ENCODE peak calls at places on chromosome 18, in five cellular contexts. One of them, this sample, is unnamed.

GRCh38 chr18:6747646-6748045 is 18.1 kb downstream of the ARHGAP28 start:
- DNase-seq in A673: no peak
- DNase-seq in A549: no peak
- DNase-seq in ovary: no peak
- DNase-seq in aorta: no peak
- DNase-seq in this sample: no peak

GRCh38 chr18:45657357-45658335 is 42.4 kb downstream of the SLC14A2 start:
- DNase-seq in A673: no peak
- DNase-seq in A549: no peak
- DNase-seq in ovary: no peak
- DNase-seq in aorta: no peak
- DNase-seq in this sample: peak; percentile 41

GRCh38 chr18:25299899-25300298 is 52.1 kb downstream of the ZNF521 start:
- DNase-seq in A673: no peak
- DNase-seq in A549: no peak
- DNase-seq in ovary: no peak
- DNase-seq in aorta: no peak
- DNase-seq in this sample: no peak

GRCh38 chr18:37698508-37699035 is 133.0 kb upstream of the CELF4 start:
- DNase-seq in A673: no peak
- DNase-seq in A549: no peak
- DNase-seq in ovary: no peak
- DNase-seq in aorta: no peak
- DNase-seq in this sample: no peak

GRCh38 chr18:10912790-10913560 is 236.4 kb downstream of the PIEZO2 start:
- DNase-seq in A673: no peak
- DNase-seq in A549: no peak
- DNase-seq in ovary: peak; percentile 63
- DNase-seq in aorta: no peak
- DNase-seq in this sample: no peak

GRCh38 chr18:31684279-31685096 is at the start of gene B4GALT6:
- DNase-seq in A673: no peak
- DNase-seq in A549: peak; percentile 46
- DNase-seq in ovary: peak; percentile 54
- DNase-seq in aorta: no peak
- DNase-seq in this sample: peak; percentile 7

GRCh38 chr18:56447972-56448371 is 190.4 kb downstream of the TXNL1 start:
- DNase-seq in A673: no peak
- DNase-seq in A549: no peak
- DNase-seq in ovary: no peak
- DNase-seq in aorta: no peak
- DNase-seq in this sample: no peak

GRCh38 chr18:14784133-14784532 is 36.2 kb downstream of the ANKRD30B start:
- DNase-seq in A673: no peak
- DNase-seq in A549: no peak
- DNase-seq in ovary: no peak
- DNase-seq in aorta: no peak
- DNase-seq in this sample: no peak

GRCh38 chr18:80159713-80160636 is 50.9 kb downstream of the ADNP2 start:
- DNase-seq in A673: no peak
- DNase-seq in A549: no peak
- DNase-seq in ovary: peak; percentile 70
- DNase-seq in aorta: no peak
- DNase-seq in this sample: no peak

GRCh38 chr18:73331212-73331772 is 463.5 kb upstream of the NETO1 start:
- DNase-seq in A673: no peak
- DNase-seq in A549: no peak
- DNase-seq in ovary: no peak
- DNase-seq in aorta: no peak
- DNase-seq in this sample: no peak

GRCh38 chr18:79965119-79965902 is 868 bp downstream of the HSBP1L1 start:
- DNase-seq in A673: peak; percentile 47
- DNase-seq in A549: peak; percentile 44
- DNase-seq in ovary: peak; percentile 63
- DNase-seq in aorta: no peak
- DNase-seq in this sample: peak; percentile 55

GRCh38 chr18:57095884-57096283 is 51.0 kb upstream of the BOD1L2 start:
- DNase-seq in A673: no peak
- DNase-seq in A549: no peak
- DNase-seq in ovary: no peak
- DNase-seq in aorta: no peak
- DNase-seq in this sample: no peak

GRCh38 chr18:9722691-9723090 is 14.6 kb downstream of the RAB31 start:
- DNase-seq in A673: no peak
- DNase-seq in A549: no peak
- DNase-seq in ovary: no peak
- DNase-seq in aorta: no peak
- DNase-seq in this sample: no peak

GRCh38 chr18:76958692-76959341 is 136.5 kb downstream of the ZNF236 start:
- DNase-seq in A673: peak; percentile 33
- DNase-seq in A549: no peak
- DNase-seq in ovary: no peak
- DNase-seq in aorta: peak; percentile 48
- DNase-seq in this sample: no peak

GRCh38 chr18:42038936-42039335 is 83.9 kb downstream of the PIK3C3 start:
- DNase-seq in A673: no peak
- DNase-seq in A549: no peak
- DNase-seq in ovary: no peak
- DNase-seq in aorta: no peak
- DNase-seq in this sample: no peak

GRCh38 chr18:54607213-54607934 is 16.3 kb downstream of the DYNAP start:
- DNase-seq in A673: peak; percentile 10
- DNase-seq in A549: no peak
- DNase-seq in ovary: no peak
- DNase-seq in aorta: no peak
- DNase-seq in this sample: no peak

GRCh38 chr18:12027046-12027445 is 45.7 kb downstream of the IMPA2 start:
- DNase-seq in A673: no peak
- DNase-seq in A549: no peak
- DNase-seq in ovary: no peak
- DNase-seq in aorta: peak; percentile 68
- DNase-seq in this sample: no peak

GRCh38 chr18:8501044-8501443 is 108.2 kb upstream of the RAB12 start:
- DNase-seq in A673: peak; percentile 11
- DNase-seq in A549: no peak
- DNase-seq in ovary: no peak
- DNase-seq in aorta: no peak
- DNase-seq in this sample: no peak

GRCh38 chr18:47882641-47883040 is 47.8 kb downstream of the SMAD2 start:
- DNase-seq in A673: no peak
- DNase-seq in A549: no peak
- DNase-seq in ovary: no peak
- DNase-seq in aorta: no peak
- DNase-seq in this sample: no peak

GRCh38 chr18:70288851-70289328 is at the start of gene SOCS6:
- DNase-seq in A673: peak; percentile 78
- DNase-seq in A549: no peak
- DNase-seq in ovary: peak; percentile 74
- DNase-seq in aorta: peak; percentile 88
- DNase-seq in this sample: peak; percentile 35

GRCh38 chr18:12597775-12598174 is 60.1 kb downstream of the SPIRE1 start:
- DNase-seq in A673: no peak
- DNase-seq in A549: peak; percentile 32
- DNase-seq in ovary: peak; percentile 44
- DNase-seq in aorta: no peak
- DNase-seq in this sample: no peak

GRCh38 chr18:54228364-54228763 is 3.9 kb upstream of the MBD2 start:
- DNase-seq in A673: no peak
- DNase-seq in A549: no peak
- DNase-seq in ovary: no peak
- DNase-seq in aorta: no peak
- DNase-seq in this sample: no peak

GRCh38 chr18:13217466-13217961 is 1.0 kb upstream of the LDLRAD4 start:
- DNase-seq in A673: peak; percentile 48
- DNase-seq in A549: no peak
- DNase-seq in ovary: peak; percentile 59
- DNase-seq in aorta: peak; percentile 89
- DNase-seq in this sample: peak; percentile 55

GRCh38 chr18:77811510-77811909 is 561.9 kb downstream of the GALR1 start:
- DNase-seq in A673: no peak
- DNase-seq in A549: no peak
- DNase-seq in ovary: no peak
- DNase-seq in aorta: no peak
- DNase-seq in this sample: no peak

GRCh38 chr18:62757399-62758010 is 42.2 kb downstream of the PHLPP1 start:
- DNase-seq in A673: no peak
- DNase-seq in A549: no peak
- DNase-seq in ovary: no peak
- DNase-seq in aorta: no peak
- DNase-seq in this sample: no peak

GRCh38 chr18:39561136-39561535 is 1995.5 kb upstream of the CELF4 start:
- DNase-seq in A673: peak; percentile 79
- DNase-seq in A549: no peak
- DNase-seq in ovary: no peak
- DNase-seq in aorta: no peak
- DNase-seq in this sample: no peak

GRCh38 chr18:56873441-56874140 is 222.4 kb downstream of the WDR7 start:
- DNase-seq in A673: peak; percentile 14
- DNase-seq in A549: no peak
- DNase-seq in ovary: no peak
- DNase-seq in aorta: no peak
- DNase-seq in this sample: no peak

GRCh38 chr18:50594931-50595330 is 35.0 kb downstream of the MAPK4 start:
- DNase-seq in A673: no peak
- DNase-seq in A549: no peak
- DNase-seq in ovary: no peak
- DNase-seq in aorta: no peak
- DNase-seq in this sample: no peak

GRCh38 chr18:45370190-45371010 is 244.9 kb upstream of the SLC14A2 start:
- DNase-seq in A673: peak; percentile 39
- DNase-seq in A549: no peak
- DNase-seq in ovary: no peak
- DNase-seq in aorta: no peak
- DNase-seq in this sample: no peak

GRCh38 chr18:45670281-45670962 is 53.6 kb upstream of the SLC14A1 start:
- DNase-seq in A673: no peak
- DNase-seq in A549: no peak
- DNase-seq in ovary: no peak
- DNase-seq in aorta: no peak
- DNase-seq in this sample: peak; percentile 84

GRCh38 chr18:79805211-79805862 is 7.6 kb downstream of the KCNG2 start:
- DNase-seq in A673: no peak
- DNase-seq in A549: no peak
- DNase-seq in ovary: no peak
- DNase-seq in aorta: peak; percentile 31
- DNase-seq in this sample: no peak

GRCh38 chr18:55869965-55870585 is 282.1 kb upstream of the TCF4 start:
- DNase-seq in A673: no peak
- DNase-seq in A549: no peak
- DNase-seq in ovary: no peak
- DNase-seq in aorta: peak; percentile 69
- DNase-seq in this sample: no peak

GRCh38 chr18:21361297-21361880 is 119.4 kb downstream of the GREB1L start:
- DNase-seq in A673: no peak
- DNase-seq in A549: no peak
- DNase-seq in ovary: no peak
- DNase-seq in aorta: no peak
- DNase-seq in this sample: no peak

GRCh38 chr18:26405190-26405781 is 143.1 kb downstream of the KCTD1 start:
- DNase-seq in A673: peak; percentile 46
- DNase-seq in A549: peak; percentile 32
- DNase-seq in ovary: no peak
- DNase-seq in aorta: no peak
- DNase-seq in this sample: no peak

GRCh38 chr18:805008-805754 is 6.9 kb downstream of the YES1 start:
- DNase-seq in A673: no peak
- DNase-seq in A549: no peak
- DNase-seq in ovary: no peak
- DNase-seq in aorta: no peak
- DNase-seq in this sample: no peak

GRCh38 chr18:49561127-49561376 is 805 bp upstream of the LIPG start:
- DNase-seq in A673: peak; percentile 31
- DNase-seq in A549: no peak
- DNase-seq in ovary: no peak
- DNase-seq in aorta: no peak
- DNase-seq in this sample: no peak
- H3K4me3 ChIP-seq in A673: peak overlapping the region; percentile 44
- H3K4me3 ChIP-seq in A549: peak overlapping the region; percentile 45
- H3K4me3 ChIP-seq in ovary: peak overlapping the region; percentile 27
- H3K4me3 ChIP-seq in aorta: peak overlapping the region; percentile 15
- H3K4me3 ChIP-seq in this sample: no peak overlapping the region

GRCh38 chr18:66931010-66931409 is 327.1 kb upstream of the CDH19 start:
- DNase-seq in A673: no peak
- DNase-seq in A549: no peak
- DNase-seq in ovary: no peak
- DNase-seq in aorta: no peak
- DNase-seq in this sample: no peak
- H3K27ac ChIP-seq in A673: no peak overlapping the region
- H3K27ac ChIP-seq in A549: no peak overlapping the region
- H3K27ac ChIP-seq in ovary: no peak overlapping the region
- H3K27ac ChIP-seq in aorta: no peak overlapping the region
- H3K27ac ChIP-seq in this sample: no peak overlapping the region

GRCh38 chr18:58196164-58196563 is 152.1 kb downstream of the NEDD4L start:
- DNase-seq in A673: no peak
- DNase-seq in A549: no peak
- DNase-seq in ovary: no peak
- DNase-seq in aorta: no peak
- DNase-seq in this sample: no peak
- H3K4me1 ChIP-seq in A673: no peaks in the 10 kb centered on the region
- H3K4me1 ChIP-seq in A549: peaks cover 7% of the 10 kb centered on the region
- H3K4me1 ChIP-seq in ovary: peaks cover 12% of the 10 kb centered on the region
- H3K4me1 ChIP-seq in aorta: no peaks in the 10 kb centered on the region
- H3K4me1 ChIP-seq in this sample: peaks cover 12% of the 10 kb centered on the region

GRCh38 chr18:27413495-27414401 is 228.6 kb upstream of the CHST9 start:
- DNase-seq in A673: peak; percentile 1
- DNase-seq in A549: no peak
- DNase-seq in ovary: no peak
- DNase-seq in aorta: no peak
- DNase-seq in this sample: no peak

GRCh38 chr18:27411911-27412310 is 226.8 kb upstream of the CHST9 start:
- DNase-seq in A673: no peak
- DNase-seq in A549: no peak
- DNase-seq in ovary: no peak
- DNase-seq in aorta: no peak
- DNase-seq in this sample: no peak

GRCh38 chr18:27412551-27412950 is 227.4 kb upstream of the CHST9 start:
- DNase-seq in A673: no peak
- DNase-seq in A549: no peak
- DNase-seq in ovary: no peak
- DNase-seq in aorta: no peak
- DNase-seq in this sample: no peak

GRCh38 chr18:27415495-27415894 is 230.4 kb upstream of the CHST9 start:
- DNase-seq in A673: no peak
- DNase-seq in A549: no peak
- DNase-seq in ovary: no peak
- DNase-seq in aorta: no peak
- DNase-seq in this sample: no peak

DNA sequence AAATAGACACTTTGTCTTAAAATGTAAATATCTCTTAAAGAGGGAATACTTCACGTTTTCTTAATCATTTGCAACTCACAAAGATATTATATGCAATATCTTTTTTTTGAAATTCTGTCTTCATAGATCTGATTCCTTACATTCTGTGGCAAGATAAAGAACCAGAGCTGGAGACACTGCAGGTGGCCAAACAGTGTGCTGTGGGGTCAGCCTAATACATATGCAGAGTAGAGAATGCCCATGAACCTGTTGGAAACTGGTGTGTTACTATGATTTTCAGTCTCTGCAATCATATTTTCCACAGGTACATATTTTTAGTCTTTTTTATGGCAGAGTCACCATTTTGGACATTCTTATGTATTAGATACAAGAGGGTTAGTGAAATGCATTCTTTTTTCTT is 229.6 kb upstream of the CHST9 start:
- DNase-seq in A673: no peak
- DNase-seq in A549: no peak
- DNase-seq in ovary: no peak
- DNase-seq in aorta: no peak
- DNase-seq in this sample: no peak
- H3K4me3 ChIP-seq in A673: no peak overlapping the region
- H3K4me3 ChIP-seq in A549: no peak overlapping the region
- H3K4me3 ChIP-seq in ovary: no peak overlapping the region
- H3K4me3 ChIP-seq in aorta: no peak overlapping the region
- H3K4me3 ChIP-seq in this sample: no peak overlapping the region

This sample was measured in CD4-positive, CD25-positive, alpha-beta regulatory T cell.